ENCODE peak calls at places on chromosomes 5 and 9, in seven cellular contexts. W, H, X, O, L, Y and F are unnamed samples.

GRCh38 chr5:82817897-82818676 is 259.1 kb downstream of the TMEM167A start:
- DNase-seq in X (no peak), O (no peak), L (no peak), W (no peak), Y (no peak), H (no peak), F (no peak)

GRCh38 chr9:123757960-123758359 is 172.0 kb downstream of the DENND1A start:
- DNase-seq in O (no peak), L (no peak), Y (no peak), W (no peak), H (no peak), X (no peak), F (no peak)

GRCh38 chr5:117652640-117653280 is 1078.1 kb upstream of the SEMA6A start:
- DNase-seq in H (no peak), L (no peak), X (no peak), O (no peak), Y (no peak), W (no peak), F (no peak)

GRCh38 chr5:180636403-180637075 is 12.9 kb downstream of the FLT4 start:
- DNase-seq in O (no peak), Y (no peak), H (no peak), X (no peak), W (no peak), L (no peak), F (peak; percentile 25)

GRCh38 chr5:131286400-131286715 is 22.5 kb downstream of the CDC42SE2 start:
- DNase-seq in H (no peak), L (no peak), O (no peak), W (no peak), X (no peak), Y (no peak), F (no peak)

GRCh38 chr5:107331312-107331711 is 339.4 kb downstream of the EFNA5 start:
- DNase-seq in W (no peak), L (no peak), O (no peak), H (no peak), Y (no peak), X (no peak), F (no peak)

GRCh38 chr9:694499-695154 is 146.9 kb upstream of the DMRT1 start:
- DNase-seq in W (peak; percentile 60), X (peak; percentile 34), O (no peak), H (no peak), L (no peak), Y (no peak), F (no peak)

GRCh38 chr9:114169940-114170791 is 14.8 kb downstream of the COL27A1 start:
- DNase-seq in X (no peak), O (no peak), L (no peak), W (no peak), Y (peak; percentile 41), H (no peak), F (no peak)

GRCh38 chr9:112655633-112656032 is 62.3 kb downstream of the INIP start:
- DNase-seq in H (no peak), Y (no peak), W (no peak), X (no peak), O (no peak), L (no peak), F (peak; percentile 44)

GRCh38 chr5:5407924-5408323 is 14.6 kb upstream of the ICE1 start:
- DNase-seq in Y (no peak), L (no peak), X (no peak), O (no peak), H (no peak), W (no peak), F (no peak)

GRCh38 chr9:128497824-128498610 is 6.5 kb upstream of the GLE1 start:
- DNase-seq in W (no peak), H (no peak), L (no peak), O (no peak), X (no peak), Y (no peak), F (no peak)
- TF ChIP-seq CTCF in W (no peak), H (no peak), L (no peak), O (no peak), X (no peak), Y (no peak), F (no peak)

GRCh38 chr9:14352549-14352948 is 38.6 kb upstream of the NFIB start:
- DNase-seq in L (no peak), O (no peak), X (no peak), Y (no peak), H (no peak), W (no peak), F (no peak)

GRCh38 chr9:14350766-14351165 is 36.8 kb upstream of the NFIB start:
- DNase-seq in O (no peak), X (no peak), Y (no peak), H (no peak), L (no peak), W (no peak), F (no peak)

GRCh38 chr9:14349141-14349817 is 35.3 kb upstream of the NFIB start:
- DNase-seq in W (no peak), Y (no peak), O (no peak), X (no peak), H (no peak), L (no peak), F (no peak)

GRCh38 chr9:14349818-14350333 is 35.9 kb upstream of the NFIB start:
- DNase-seq in L (no peak), X (no peak), Y (no peak), O (no peak), H (no peak), W (no peak), F (no peak)

DNA sequence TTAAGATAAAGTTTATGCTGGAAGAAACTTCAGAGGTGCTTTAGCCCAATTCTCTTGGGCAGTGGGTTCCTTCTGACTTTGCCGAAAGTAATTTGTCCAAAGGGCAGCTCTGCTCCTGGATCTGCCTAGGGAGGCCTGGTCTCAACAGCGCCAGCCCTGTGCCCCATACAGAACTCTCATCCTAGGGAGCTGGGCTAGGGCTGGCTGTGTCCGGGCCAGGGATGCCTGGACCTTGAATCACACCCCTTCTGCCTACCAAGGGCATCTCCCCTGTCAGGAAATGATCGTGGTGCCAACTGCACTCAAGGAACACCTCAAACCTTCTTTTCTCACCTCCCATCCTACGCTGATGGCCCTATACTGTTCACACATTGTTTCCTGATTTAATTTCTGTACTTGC is 37.3 kb upstream of the NFIB start:
- DNase-seq in W (no peak), H (no peak), X (no peak), Y (no peak), L (no peak), O (no peak), F (no peak)
- H3K27me3 ChIP-seq in W (peaks cover 84% of the 10 kb centered on the region), H (peaks cover 45% of the 10 kb centered on the region), X (peaks cover 3% of the 10 kb centered on the region), Y (no peaks in the 10 kb centered on the region), L (peaks cover 21% of the 10 kb centered on the region), O (peaks cover 71% of the 10 kb centered on the region), F (no peaks in the 10 kb centered on the region)

DNA sequence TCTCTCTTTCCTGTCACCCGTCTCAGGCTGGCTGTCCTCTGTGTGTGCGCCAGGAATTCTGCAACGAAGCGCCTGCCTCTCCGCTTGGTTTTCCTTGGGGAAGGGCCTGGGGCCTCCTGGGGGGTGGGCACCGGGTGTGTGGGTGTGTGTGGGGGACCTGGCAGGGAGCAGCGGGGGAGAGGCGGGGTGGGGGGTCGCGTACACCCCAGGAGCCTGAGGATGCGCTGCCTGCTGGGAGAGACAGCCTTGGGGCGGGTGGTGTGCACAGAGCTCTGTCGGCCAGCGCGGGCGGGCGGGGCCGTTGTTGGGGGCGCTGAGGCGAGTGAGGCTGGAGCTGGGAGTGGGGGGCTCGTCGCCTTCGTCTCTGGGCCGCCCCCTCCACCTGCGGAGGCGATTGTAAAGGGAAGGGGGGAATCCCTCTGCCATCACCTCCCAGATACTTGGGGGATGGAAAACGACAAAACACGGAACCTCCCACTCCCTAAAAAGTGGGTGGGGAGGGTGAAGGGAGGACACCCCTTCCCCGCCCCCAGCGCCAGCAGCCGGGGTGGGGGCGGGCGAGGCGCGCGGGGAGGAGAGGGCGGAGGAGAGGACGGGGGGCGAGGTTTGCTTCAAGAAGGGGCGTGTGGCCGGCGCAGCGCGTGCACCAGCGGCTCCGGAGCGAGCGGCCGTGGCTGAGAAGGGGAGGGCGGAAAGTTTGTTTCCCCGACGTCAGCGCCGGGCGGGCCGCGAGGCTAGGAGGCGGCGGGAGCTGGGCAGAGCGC is at the start of gene PRRX2:
- DNase-seq in H (no peak), O (no peak), W (no peak), L (no peak), X (peak; percentile 39), Y (no peak), F (peak; percentile 35)
- H3K4me3 ChIP-seq in H (peak within 1 kb of the TSS; percentile 19), O (peak within 1 kb of the TSS; percentile 26), W (peak within 1 kb of the TSS; percentile 75), L (no peak within 1 kb of the TSS), X (peak within 1 kb of the TSS; percentile 15), Y (peak within 1 kb of the TSS; percentile 23), F (peak within 1 kb of the TSS; percentile 34)

GRCh38 chr9:127084071-127085039 is 38.1 kb downstream of the ANGPTL2 start:
- DNase-seq in X (no peak), O (no peak), H (no peak), L (no peak), W (no peak), Y (no peak), F (no peak)
- TF ChIP-seq CTCF in X (no peak), O (no peak), H (no peak), L (no peak), W (no peak), Y (no peak), F (no peak)

DNA sequence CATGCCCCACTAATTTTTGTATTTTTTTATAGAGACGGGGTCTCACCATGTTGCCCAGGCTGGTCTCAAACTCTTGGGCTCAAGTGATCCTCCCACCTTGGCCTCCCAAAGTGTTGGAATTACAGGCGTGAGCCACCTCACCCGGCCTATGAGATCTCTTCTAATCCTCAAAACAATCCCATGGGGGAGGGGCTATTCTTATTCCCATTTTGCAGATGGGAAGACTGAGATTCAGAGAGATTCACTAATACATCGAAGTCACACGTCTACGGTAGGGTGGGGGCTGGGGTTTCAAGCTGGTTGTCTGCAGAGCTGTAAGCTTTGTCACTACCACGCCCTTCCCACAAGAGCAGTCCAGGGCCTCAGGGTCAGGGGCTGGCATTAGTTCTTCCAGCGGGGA is 14.0 kb upstream of the NTNG2 start:
- DNase-seq in H (no peak), L (no peak), Y (no peak), O (no peak), W (no peak), X (no peak), F (no peak)
- H3K27me3 ChIP-seq in H (no peaks in the 10 kb centered on the region), L (no peaks in the 10 kb centered on the region), Y (no peaks in the 10 kb centered on the region), O (peaks cover 67% of the 10 kb centered on the region), W (peaks cover 47% of the 10 kb centered on the region), X (no peaks in the 10 kb centered on the region), F (no peaks in the 10 kb centered on the region)

DNA sequence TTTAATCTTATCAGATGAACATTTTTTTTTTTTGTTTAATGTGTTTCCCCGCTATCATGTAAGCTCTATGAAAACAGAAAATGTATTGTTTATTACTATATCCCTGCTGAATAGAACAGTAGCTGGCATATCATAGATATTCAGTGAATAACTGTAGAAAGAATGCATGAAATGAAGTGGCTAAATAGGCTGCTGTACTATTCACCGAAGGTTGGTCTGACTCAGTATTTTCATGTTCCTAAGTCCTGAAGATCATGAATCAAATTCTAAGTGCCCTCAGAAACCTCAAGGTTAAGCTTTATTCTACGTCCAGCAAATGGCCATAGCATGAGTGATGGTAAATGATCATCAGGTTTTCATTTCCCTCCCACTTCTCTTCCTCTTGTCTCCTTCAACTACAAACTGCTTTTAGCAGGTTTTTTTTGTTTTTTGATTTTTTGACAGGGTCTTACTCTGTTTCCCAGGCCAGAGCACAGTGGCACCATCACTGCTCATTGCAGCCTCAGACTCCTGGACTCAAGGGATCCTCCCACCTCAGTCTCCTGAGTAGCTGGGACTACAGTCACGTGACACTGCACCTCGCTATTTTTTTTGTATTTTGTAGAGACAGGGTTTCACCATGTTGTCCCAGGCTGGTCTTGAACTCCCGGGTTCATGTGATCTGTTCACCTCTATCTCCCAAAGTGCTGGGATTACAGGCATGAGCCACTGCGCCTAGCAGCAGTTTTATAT is 19.1 kb upstream of the ZFAND5 start:
- DNase-seq in Y (no peak), O (no peak), X (no peak), L (no peak), W (peak; percentile 66), H (no peak), F (no peak)
- H3K4me3 ChIP-seq in Y (no peak overlapping the region), O (no peak overlapping the region), X (no peak overlapping the region), L (no peak overlapping the region), W (no peak overlapping the region), H (no peak overlapping the region), F (no peak overlapping the region)

GRCh38 chr9:4333787-4334186 is 33.9 kb upstream of the GLIS3 start:
- DNase-seq in H (no peak), O (no peak), L (no peak), W (no peak), Y (no peak), X (no peak), F (no peak)
- TF ChIP-seq CTCF in H (no peak), O (no peak), L (no peak), W (no peak), Y (no peak), X (no peak), F (no peak)